ENCODE peak calls at places on chromosomes 7 and 10, in four cellular contexts. A is glomerular endothelial cell; E is stimulated activated CD4-positive, alpha-beta T cell treated with anti-CD3 and anti-CD28 coated beads, Interleukin-4, amount 100 ng/mL, for 24 hours; J is SJSA1. R is an unnamed sample.

GRCh38 chr7:92437956-92438491 is 9.3 kb upstream of the GATAD1 start:
- DNase-seq in A (no peak), E (no peak), J (no peak), R (no peak)

GRCh38 chr10:101441539-101442455 is 87.8 kb downstream of the BTRC start:
- DNase-seq in E (peak; percentile 28), J (peak; percentile 50), A (peak; percentile 20), R (peak; percentile 32)

GRCh38 chr10:49543604-49544003 is 4.7 kb upstream of the ERCC6 start:
- DNase-seq in E (no peak), A (no peak), J (no peak), R (no peak)

GRCh38 chr10:47435081-47435480 is 48.8 kb downstream of the ANXA8 start:
- DNase-seq in E (no peak), A (no peak), J (no peak), R (no peak)

GRCh38 chr7:34160261-34160752 is 255.0 kb downstream of the BMPER start:
- DNase-seq in A (no peak), E (no peak), J (no peak), R (no peak)

GRCh38 chr10:103816431-103816830 is 38.9 kb downstream of the SH3PXD2A start:
- DNase-seq in A (no peak), E (no peak), J (no peak), R (no peak)

GRCh38 chr10:98242823-98243222 is 25.2 kb downstream of the LOXL4 start:
- DNase-seq in A (no peak), E (no peak), J (no peak), R (no peak)

GRCh38 chr7:144386741-144387140 is 16.8 kb downstream of the NOBOX start:
- DNase-seq in E (no peak), J (no peak), A (no peak), R (no peak)

GRCh38 chr7:64876792-64877713 is 26.0 kb upstream of the ZNF273 start:
- DNase-seq in J (no peak), A (no peak), E (peak; percentile 66), R (no peak)

GRCh38 chr10:88525371-88526079 is 57.6 kb downstream of the RNLS start:
- DNase-seq in J (no peak), A (peak; percentile 34), E (no peak), R (peak; percentile 37)

GRCh38 chr7:111424768-111425167 is 137.5 kb downstream of the IMMP2L start:
- DNase-seq in E (no peak), J (peak; percentile 67), A (no peak), R (peak; percentile 5)

GRCh38 chr7:38257350-38257677 is 16.1 kb downstream of the TARP start:
- DNase-seq in A (no peak), J (no peak), E (no peak), R (no peak)

GRCh38 chr10:93274419-93274818 is 200.7 kb downstream of the CYP26A1 start:
- DNase-seq in J (no peak), E (no peak), A (no peak), R (no peak)

GRCh38 chr7:102890292-102890970 is 22.4 kb upstream of the LRRC17 start:
- DNase-seq in E (no peak), A (no peak), J (no peak), R (no peak)

GRCh38 chr7:106693659-106694353 is 32.8 kb upstream of the CCDC71L start:
- DNase-seq in E (no peak), A (no peak), J (no peak), R (no peak)

GRCh38 chr10:46542567-46543323 is 13.7 kb downstream of the GPRIN2 start:
- DNase-seq in A (no peak), E (no peak), J (no peak), R (no peak)

GRCh38 chr7:15104411-15105092 is 202.0 kb upstream of the DGKB start:
- DNase-seq in E (no peak), A (no peak), J (no peak), R (no peak)

GRCh38 chr10:29688230-29688634 is 53.5 kb upstream of the SVIL start:
- DNase-seq in J (peak; percentile 30), A (no peak), E (no peak), R (no peak)

GRCh38 chr10:103977204-103977603 is 10.3 kb downstream of the SLK start:
- DNase-seq in E (no peak), A (no peak), J (no peak), R (no peak)

GRCh38 chr7:98771519-98772241 is 98.1 kb downstream of the TMEM130 start:
- DNase-seq in A (no peak), J (peak; percentile 85), E (no peak), R (no peak)

GRCh38 chr7:149232362-149232761 is 7.1 kb upstream of the ZNF212 start:
- DNase-seq in J (no peak), E (no peak), A (no peak), R (no peak)

GRCh38 chr7:80505900-80506500 is 5.9 kb downstream of the GNAT3 start:
- DNase-seq in J (no peak), E (no peak), A (no peak), R (no peak)

GRCh38 chr10:97689637-97690036 is 2.6 kb upstream of the AVPI1 start:
- DNase-seq in E (no peak), A (no peak), J (peak; percentile 72), R (no peak)

GRCh38 chr10:110430369-110431273 is 67.1 kb upstream of the DUSP5 start:
- DNase-seq in A (no peak), J (no peak), E (no peak), R (no peak)

GRCh38 chr7:127882313-127882920 is 148.8 kb downstream of the LRRC4 start:
- DNase-seq in J (no peak), E (no peak), A (no peak), R (no peak)

GRCh38 chr7:29801929-29802328 is 4.4 kb upstream of the WIPF3 start:
- DNase-seq in A (no peak), J (no peak), E (no peak), R (no peak)

GRCh38 chr7:158587425-158588084 is at the start of gene PTPRN2:
- DNase-seq in A (no peak), E (peak; percentile 43), J (no peak), R (no peak)

GRCh38 chr7:6623589-6624245 is 8.3 kb downstream of the ZNF853 start:
- DNase-seq in J (no peak), A (no peak), E (no peak), R (no peak)

GRCh38 chr7:27782849-27783248 is 42.9 kb downstream of the TAX1BP1 start:
- DNase-seq in A (no peak), J (no peak), E (no peak), R (no peak)

GRCh38 chr7:21300692-21301091 is 127.2 kb upstream of the SP4 start:
- DNase-seq in E (no peak), A (no peak), J (no peak), R (no peak)

GRCh38 chr10:3251172-3251571 is 78.6 kb upstream of the PITRM1 start:
- DNase-seq in J (no peak), E (no peak), A (no peak), R (no peak)